ENCODE peak calls at places on chromosomes 4 and X, in eight cellular contexts. T, S, Y, D, V, H, N and L are unnamed samples.

GRCh38 chr4:176400816-176401461 is 81.2 kb downstream of the SPCS3 start:
- DNase-seq in S (peak; percentile 11), H (no peak), V (no peak), N (no peak), D (no peak), Y (no peak), T (no peak), L (no peak)

GRCh38 chr4:151990201-151990600 is 229.4 kb upstream of the GATB start:
- DNase-seq in Y (no peak), T (no peak), S (peak; percentile 86), D (no peak), V (no peak), N (no peak), H (no peak), L (no peak)

GRCh38 chr4:154707877-154708276 is 35.9 kb upstream of the LRAT start:
- DNase-seq in D (no peak), T (no peak), Y (no peak), N (no peak), S (no peak), H (no peak), V (no peak), L (no peak)

GRCh38 chr4:73234712-73235111 is 23.9 kb downstream of the ANKRD17 start:
- DNase-seq in Y (no peak), T (no peak), V (no peak), S (no peak), N (no peak), H (no peak), D (no peak), L (no peak)

GRCh38 chr4:174648859-174649258 is 126.6 kb upstream of the HPGD start:
- DNase-seq in D (no peak), N (no peak), S (no peak), T (no peak), Y (no peak), H (no peak), V (no peak), L (no peak)

GRCh38 chr4:146245899-146246298 is 31.6 kb downstream of the REELD1 start:
- DNase-seq in V (no peak), D (no peak), Y (no peak), H (no peak), N (no peak), T (no peak), S (no peak), L (no peak)

GRCh38 chrX:153924149-153924861 is 1.8 kb downstream of the ARHGAP4 start:
- DNase-seq in T (no peak), V (no peak), D (no peak), H (no peak), Y (no peak), S (no peak), N (no peak), L (no peak)

GRCh38 chr4:182346675-182347375 is 103.6 kb downstream of the TENM3 start:
- DNase-seq in V (no peak), H (no peak), D (no peak), S (no peak), T (no peak), Y (no peak), N (no peak), L (no peak)

GRCh38 chr4:51894246-51894645 is 51.3 kb downstream of the DCUN1D4 start:
- DNase-seq in S (peak; percentile 60), N (no peak), D (no peak), H (no peak), T (no peak), V (no peak), Y (no peak), L (no peak)

GRCh38 chrX:120251471-120252011 is 929 bp downstream of the ZBTB33 start:
- DNase-seq in T (no peak), V (peak; percentile 65), S (peak; percentile 37), D (peak; percentile 8), H (no peak), N (peak; percentile 24), Y (peak; percentile 4), L (no peak)